ENCODE peak calls at places on chromosomes 3 and 15, in seven cellular contexts. S is activated CD4-positive, alpha-beta memory T cell treated with anti-CD3 and anti-CD28 coated beads for 36 hours; R is HFF-Myc; C is stimulated activated naive CD8-positive, alpha-beta T cell treated with anti-CD3 and anti-CD28 coated beads, Interleukin-15, Interleukin-2, amounts not matched to agents 100 U/mL and 50 U/mL, for 24 hours; A is NB4; L is GM12865; I is iris pigment epithelial cell. P is an unnamed sample.

GRCh38 chr3:5376761-5377160 is 189.3 kb downstream of the EDEM1 start:
- DNase-seq in L (peak), A (no peak), R (no peak), I (no peak), C (no peak), S (no peak), P (no peak)

GRCh38 chr3:94026623-94027022 is 1.8 kb downstream of the STX19 start:
- DNase-seq in I (no peak), A (no peak), R (no peak), S (no peak), C (no peak), L (no peak), P (no peak)

GRCh38 chr3:183295211-183295610 is 42.2 kb downstream of the B3GNT5 start:
- DNase-seq in A (peak), S (no peak), R (no peak), I (peak), C (no peak), L (no peak), P (no peak)

GRCh38 chr3:184889312-184889904 is 77.4 kb downstream of the VPS8 start:
- DNase-seq in I (no peak), L (no peak), C (no peak), R (no peak), A (no peak), S (no peak), P (no peak)

GRCh38 chr15:87224409-87224808 is 1032.1 kb downstream of the NTRK3 start:
- DNase-seq in L (no peak), A (no peak), S (no peak), I (no peak), C (no peak), R (no peak), P (no peak)

GRCh38 chr3:77071806-77072205 is 31.9 kb downstream of the ROBO2 start:
- DNase-seq in S (no peak), I (no peak), C (no peak), R (no peak), A (no peak), L (no peak), P (no peak)

GRCh38 chr3:155550386-155550785 is 194.5 kb downstream of the PLCH1 start:
- DNase-seq in L (no peak), R (no peak), A (no peak), C (no peak), S (no peak), I (no peak), P (no peak)

GRCh38 chr3:21894459-21895083 is 143.6 kb upstream of the ZNF385D start:
- DNase-seq in R (no peak), S (no peak), A (peak), C (no peak), L (no peak), I (peak), P (peak)

GRCh38 chr15:75723847-75724660 is 11.4 kb upstream of the CSPG4 start:
- DNase-seq in R (peak), L (peak), C (peak), I (peak), A (peak), S (peak), P (peak)

GRCh38 chr3:180267202-180267843 is 230.6 kb upstream of the PEX5L start:
- DNase-seq in S (no peak), R (no peak), L (peak), I (peak), C (no peak), A (no peak), P (no peak)

GRCh38 chr3:81749285-81749684 is 12.2 kb downstream of the GBE1 start:
- DNase-seq in A (no peak), R (no peak), S (no peak), C (no peak), I (peak), L (no peak), P (no peak)

GRCh38 chr3:46205286-46205960 is 2.7 kb downstream of the CCR1 start:
- DNase-seq in I (no peak), L (no peak), S (no peak), A (no peak), C (no peak), R (no peak), P (no peak)

GRCh38 chr3:32626650-32627049 is 56.0 kb upstream of the DYNC1LI1 start:
- DNase-seq in L (no peak), I (no peak), S (no peak), A (no peak), C (no peak), R (no peak), P (no peak)

GRCh38 chr3:100993309-100993708 is at the start of gene ABI3BP:
- DNase-seq in L (peak), A (peak), I (peak), R (peak), C (peak), S (peak), P (no peak)

GRCh38 chr15:70474682-70475438 is 288.5 kb downstream of the UACA start:
- DNase-seq in R (no peak), L (no peak), A (peak), S (peak), I (peak), C (peak), P (peak)

GRCh38 chr3:70916375-70917055 is 604.1 kb upstream of the MDFIC2 start:
- DNase-seq in S (no peak), I (no peak), A (peak), R (peak), C (no peak), L (no peak), P (peak)

GRCh38 chr3:185729335-185729715 is 95.5 kb downstream of the IGF2BP2 start:
- DNase-seq in S (no peak), R (no peak), I (peak), A (peak), C (no peak), L (no peak), P (no peak)

GRCh38 chr15:27268923-27269322 is 297.9 kb downstream of the GABRG3 start:
- DNase-seq in A (no peak), R (no peak), L (no peak), C (no peak), S (no peak), I (no peak), P (no peak)

GRCh38 chr15:60859996-60860494 is 369.1 kb downstream of the RORA start:
- DNase-seq in C (no peak), I (peak), S (no peak), R (no peak), L (no peak), A (no peak), P (no peak)

GRCh38 chr3:98961161-98962155 is 60.0 kb upstream of the DCBLD2 start:
- DNase-seq in L (no peak), R (no peak), A (no peak), I (peak), C (no peak), S (no peak), P (no peak)

GRCh38 chr15:89912145-89912673 is 543 bp downstream of the ARPIN start:
- DNase-seq in L (no peak), I (peak), S (no peak), C (no peak), R (no peak), A (no peak), P (no peak)

GRCh38 chr3:195110647-195111321 is 160.2 kb downstream of the XXYLT1 start:
- DNase-seq in I (no peak), S (no peak), A (peak), L (no peak), C (no peak), R (no peak), P (no peak)

GRCh38 chr15:58528197-58528870 is 96.5 kb downstream of the LIPC start:
- DNase-seq in I (peak), A (no peak), C (no peak), S (no peak), R (no peak), L (no peak), P (no peak)

GRCh38 chr15:64921711-64922110 is 10.0 kb downstream of the ANKDD1A start:
- DNase-seq in L (no peak), R (no peak), I (no peak), C (no peak), A (no peak), S (no peak), P (no peak)

GRCh38 chr3:120144267-120144666 is 50.0 kb upstream of the GSK3B start:
- DNase-seq in I (peak), A (no peak), C (no peak), R (no peak), S (no peak), L (no peak), P (no peak)

GRCh38 chr15:79432345-79433311 is 492 bp downstream of the MINAR1 start:
- DNase-seq in L (no peak), I (peak), A (no peak), R (no peak), C (no peak), S (no peak), P (no peak)

GRCh38 chr3:69161587-69162196 is 39.3 kb upstream of the LMOD3 start:
- DNase-seq in L (peak), S (peak), A (peak), C (peak), I (peak), R (peak), P (peak)

GRCh38 chr15:89874926-89875564 is 18.7 kb downstream of the AP3S2 start:
- DNase-seq in S (peak), R (no peak), I (peak), L (peak), A (peak), C (peak), P (peak)